ENCODE peak calls at places on chromosomes 2 and 18, in five cellular contexts. F is astrocyte of the spinal cord; M is RPMI8226; A is activated T-helper 1 cell treated with anti-CD3 and anti-CD28 coated beads, Interleukin-2, amount 50 U/mL, for 16 hours; N is ecto neural progenitor cell. C is an unnamed sample.

GRCh38 chr2:191811807-191812602 is 34.9 kb downstream of the CAVIN2 start:
- DNase-seq in F (peak; percentile 80), M (peak; percentile 50), A (no peak), N (peak; percentile 68), C (peak; percentile 60)

GRCh38 chr2:73074110-73075069 is 2.9 kb upstream of the SFXN5 start:
- DNase-seq in F (no peak), M (no peak), A (no peak), N (no peak), C (no peak)

GRCh38 chr2:2266699-2267449 is 64.2 kb downstream of the MYT1L start:
- DNase-seq in F (no peak), M (no peak), A (no peak), N (no peak), C (no peak)

GRCh38 chr18:12599543-12599942 is 58.4 kb downstream of the SPIRE1 start:
- DNase-seq in F (no peak), M (no peak), A (no peak), N (no peak), C (no peak)

GRCh38 chr2:127074936-127075335 is 32.0 kb downstream of the BIN1 start:
- DNase-seq in F (no peak), M (no peak), A (no peak), N (no peak), C (no peak)

GRCh38 chr18:3584897-3585460 is 135.0 kb downstream of the TGIF1 start:
- DNase-seq in F (no peak), M (peak; percentile 91), A (no peak), N (no peak), C (no peak)

GRCh38 chr2:159946326-159946992 is 116.0 kb downstream of the PLA2R1 start:
- DNase-seq in F (peak; percentile 66), M (no peak), A (no peak), N (no peak), C (peak; percentile 61)

GRCh38 chr2:212842544-212843185 is 304.1 kb upstream of the ERBB4 start:
- DNase-seq in F (peak; percentile 58), M (no peak), A (no peak), N (no peak), C (peak; percentile 3)

GRCh38 chr2:39380525-39381150 is 56.4 kb downstream of the MAP4K3 start:
- DNase-seq in F (peak; percentile 20), M (no peak), A (no peak), N (no peak), C (no peak)

GRCh38 chr2:161414015-161414384 is 2.1 kb upstream of the TBR1 start:
- DNase-seq in F (peak; percentile 2), M (no peak), A (no peak), N (no peak), C (no peak)

GRCh38 chr2:138846216-138846821 is 66.1 kb upstream of the NXPH2 start:
- DNase-seq in F (peak; percentile 24), M (peak; percentile 43), A (no peak), N (no peak), C (no peak)

GRCh38 chr2:119179951-119180350 is 21.4 kb upstream of the C1QL2 start:
- DNase-seq in F (peak; percentile 22), M (no peak), A (no peak), N (no peak), C (no peak)

GRCh38 chr2:53787255-53787910 is 539 bp downstream of the ERLEC1 start:
- DNase-seq in F (peak; percentile 25), M (peak; percentile 8), A (no peak), N (no peak), C (no peak)

GRCh38 chr18:58536187-58536516 is 92.7 kb downstream of the ALPK2 start:
- DNase-seq in F (no peak), M (no peak), A (no peak), N (no peak), C (no peak)

GRCh38 chr2:167209784-167210183 is 321.5 kb downstream of the XIRP2 start:
- DNase-seq in F (no peak), M (no peak), A (no peak), N (no peak), C (no peak)

GRCh38 chr2:74147729-74148456 is at the start of gene BOLA3:
- DNase-seq in F (peak; percentile 76), M (peak; percentile 92), A (peak; percentile 77), N (peak; percentile 93), C (no peak)

GRCh38 chr2:240364582-240364960 is 70.9 kb upstream of the GPC1 start:
- DNase-seq in F (no peak), M (peak; percentile 38), A (no peak), N (no peak), C (no peak)

GRCh38 chr2:29146197-29146596 is 31.0 kb downstream of the CLIP4 start:
- DNase-seq in F (no peak), M (no peak), A (no peak), N (no peak), C (no peak)

GRCh38 chr2:170848587-170848986 is 31.9 kb downstream of the GAD1 start:
- DNase-seq in F (peak; percentile 69), M (no peak), A (no peak), N (no peak), C (peak; percentile 88)

GRCh38 chr2:20611077-20611843 is 39.6 kb downstream of the HS1BP3 start:
- DNase-seq in F (peak; percentile 97), M (no peak), A (no peak), N (no peak), C (peak; percentile 98)

GRCh38 chr2:197710424-197711042 is 5.4 kb downstream of the MARS2 start:
- DNase-seq in F (no peak), M (peak; percentile 43), A (no peak), N (no peak), C (no peak)

GRCh38 chr2:105919191-105919811 is 174.6 kb downstream of the NCK2 start:
- DNase-seq in F (no peak), M (peak; percentile 77), A (no peak), N (no peak), C (no peak)

GRCh38 chr2:207711750-207712487 is 479 bp downstream of the CCNYL1 start:
- DNase-seq in F (peak; percentile 47), M (peak; percentile 62), A (peak; percentile 21), N (no peak), C (no peak)

GRCh38 chr18:7601249-7601620 is 34.1 kb downstream of the PTPRM start:
- DNase-seq in F (peak; percentile 87), M (peak; percentile 67), A (no peak), N (no peak), C (peak; percentile 84)

GRCh38 chr2:239966848-239967136 is 58.4 kb downstream of the NDUFA10 start:
- DNase-seq in F (no peak), M (no peak), A (no peak), N (no peak), C (no peak)

GRCh38 chr2:138121769-138122661 is 157.7 kb downstream of the HNMT start:
- DNase-seq in F (no peak), M (no peak), A (no peak), N (no peak), C (no peak)

GRCh38 chr2:207041279-207041678 is 102.0 kb downstream of the CPO start:
- DNase-seq in F (peak; percentile 28), M (no peak), A (no peak), N (no peak), C (no peak)

GRCh38 chr2:187008111-187008510 is 159.1 kb upstream of the ZSWIM2 start:
- DNase-seq in F (peak; percentile 76), M (peak; percentile 59), A (no peak), N (no peak), C (peak; percentile 48)

GRCh38 chr2:105744091-105744908 is 412 bp upstream of the NCK2 start:
- DNase-seq in F (peak; percentile 27), M (peak; percentile 81), A (peak; percentile 68), N (peak; percentile 72), C (no peak)

GRCh38 chr2:72925328-72925943 is 8.1 kb downstream of the EMX1 start:
- DNase-seq in F (no peak), M (no peak), A (no peak), N (peak; percentile 54), C (no peak)

GRCh38 chr2:186887107-186888090 is 38.4 kb upstream of the ZSWIM2 start:
- DNase-seq in F (no peak), M (no peak), A (no peak), N (no peak), C (no peak)

GRCh38 chr2:218289639-218290315 is 2.5 kb downstream of the TMBIM1 start:
- DNase-seq in F (peak; percentile 30), M (no peak), A (no peak), N (no peak), C (no peak)

C was measured in astrocyte of the cerebellum.